ENCODE peak calls at places on chromosomes 12 and 14, in ten cellular contexts. Z is germinal center; N is NCI-H82; H is posterior cingulate gyrus; Q is stimulated activated effector memory CD8-positive, alpha-beta T cell treated with anti-CD3 and anti-CD28 coated beads, Interleukin-12 subunit alpha, Interleukin-12 subunit beta, amount 100 ng/mL, for 72 hours; E is GM12865; R is caudate nucleus; C is NCI-H1436; M is stimulated activated CD4-positive, alpha-beta T cell treated with anti-CD3 and anti-CD28 coated beads, Interleukin-15, amount 100 ng/mL, for 1 hour; O is ureter. B is an unnamed sample.

GRCh38 chr12:74780458-74781241 is 243.0 kb downstream of the ATXN7L3B start:
- DNase-seq in M (no peak), O (no peak), R (no peak), N (peak), Q (no peak), E (no peak), H (no peak), C (no peak), Z (no peak), B (no peak)

GRCh38 chr14:99744199-99744872 is 48.9 kb upstream of the EML1 start:
- DNase-seq in N (no peak), R (no peak), M (no peak), C (no peak), H (no peak), E (no peak), Z (no peak), Q (no peak), O (no peak), B (no peak)

GRCh38 chr12:131775904-131776889 is 52.0 kb upstream of the MMP17 start:
- DNase-seq in N (no peak), O (no peak), H (no peak), Q (no peak), E (peak), Z (peak), C (no peak), M (no peak), R (no peak), B (no peak)

GRCh38 chr12:57522887-57523705 is 472 bp downstream of the MBD6 start:
- DNase-seq in M (no peak), Z (no peak), R (no peak), N (peak), Q (no peak), H (peak), E (peak), O (peak), C (peak), B (peak)

GRCh38 chr14:33675415-33676130 is 275.3 kb downstream of the EGLN3 start:
- DNase-seq in C (no peak), Q (no peak), E (no peak), O (no peak), R (no peak), Z (no peak), H (no peak), N (no peak), M (no peak), B (no peak)

GRCh38 chr14:102236026-102236425 is 68.9 kb downstream of the MOK start:
- DNase-seq in Q (no peak), C (no peak), H (no peak), E (no peak), R (no peak), O (no peak), M (no peak), Z (no peak), N (peak), B (no peak)

GRCh38 chr12:4276524-4277204 is 3.1 kb downstream of the CCND2 start:
- DNase-seq in R (no peak), N (peak), C (peak), H (peak), Q (peak), Z (peak), E (peak), M (peak), O (peak), B (peak)

GRCh38 chr14:90675399-90675798 is 140.8 kb downstream of the TTC7B start:
- DNase-seq in H (no peak), Q (no peak), R (no peak), N (no peak), O (no peak), M (no peak), E (no peak), C (no peak), Z (no peak), B (no peak)

GRCh38 chr12:55996201-55996714 is 818 bp upstream of the SUOX start:
- DNase-seq in N (peak), R (no peak), M (no peak), Z (peak), C (peak), O (peak), Q (peak), E (peak), H (peak), B (no peak)

GRCh38 chr14:55974046-55974582 is 144.1 kb upstream of the PELI2 start:
- DNase-seq in N (no peak), R (no peak), Z (no peak), C (no peak), O (no peak), E (no peak), H (no peak), Q (no peak), M (no peak), B (no peak)

GRCh38 chr14:61866932-61867920 is 105.0 kb downstream of the SNAPC1 start:
- DNase-seq in E (peak), C (no peak), Z (no peak), H (no peak), Q (no peak), M (no peak), N (no peak), R (no peak), O (no peak), B (no peak)